ENCODE peak calls at places on chromosomes 5 and 9, in seven cellular contexts. A, J, Q, F, B, W and M are unnamed samples.

GRCh38 chr5:157494178-157494830 is 34.3 kb downstream of the NIPAL4 start:
- DNase-seq in A (no peak), J (no peak), Q (no peak), F (no peak), B (no peak), W (no peak), M (no peak)

GRCh38 chr5:108930107-108930506 is 182.4 kb downstream of the FER start:
- DNase-seq in A (no peak), J (no peak), Q (no peak), F (no peak), B (no peak), W (no peak), M (no peak)

GRCh38 chr5:61866930-61867329 is 439.1 kb upstream of the KIF2A start:
- DNase-seq in A (peak; percentile 90), J (no peak), Q (no peak), F (peak; percentile 12), B (peak; percentile 69), W (no peak), M (peak; percentile 20)

GRCh38 chr5:162248107-162248713 is 180.6 kb downstream of the GABRG2 start:
- DNase-seq in A (no peak), J (peak; percentile 84), Q (no peak), F (no peak), B (no peak), W (no peak), M (no peak)

GRCh38 chr5:116733995-116734716 is 159.5 kb upstream of the SEMA6A start:
- DNase-seq in A (no peak), J (no peak), Q (no peak), F (no peak), B (no peak), W (no peak), M (no peak)

GRCh38 chr9:94905606-94906005 is 179.1 kb downstream of the AOPEP start:
- DNase-seq in A (no peak), J (peak; percentile 5), Q (no peak), F (no peak), B (no peak), W (no peak), M (no peak)

GRCh38 chr5:173340451-173340850 is 12.2 kb upstream of the STC2 start:
- DNase-seq in A (no peak), J (no peak), Q (no peak), F (no peak), B (no peak), W (no peak), M (no peak)

GRCh38 chr5:122565331-122565730 is 209.5 kb upstream of the SNX2 start:
- DNase-seq in A (peak; percentile 6), J (no peak), Q (no peak), F (no peak), B (no peak), W (no peak), M (no peak)

GRCh38 chr9:96618209-96619108 is 1.2 kb downstream of the CDC14B start:
- DNase-seq in A (peak; percentile 51), J (peak; percentile 34), Q (no peak), F (no peak), B (peak; percentile 72), W (no peak), M (no peak)

GRCh38 chr5:40569549-40570270 is 110.0 kb upstream of the PTGER4 start:
- DNase-seq in A (peak; percentile 16), J (no peak), Q (no peak), F (no peak), B (no peak), W (no peak), M (peak; percentile 26)

GRCh38 chr9:127154390-127155191 is 32.2 kb upstream of the ANGPTL2 start:
- DNase-seq in A (peak; percentile 96), J (peak; percentile 14), Q (no peak), F (no peak), B (no peak), W (no peak), M (peak; percentile 42)

GRCh38 chr5:133120156-133120750 is 68.4 kb downstream of the HSPA4 start:
- DNase-seq in A (no peak), J (no peak), Q (no peak), F (no peak), B (no peak), W (no peak), M (no peak)

GRCh38 chr5:93590511-93590910 is 7.5 kb downstream of the NR2F1 start:
- DNase-seq in A (peak; percentile 66), J (no peak), Q (no peak), F (no peak), B (peak; percentile 5), W (no peak), M (no peak)

GRCh38 chr5:36751881-36752280 is 124.7 kb upstream of the NIPBL start:
- DNase-seq in A (no peak), J (peak; percentile 43), Q (no peak), F (no peak), B (no peak), W (no peak), M (no peak)

GRCh38 chr5:76604838-76605237 is 18.4 kb downstream of the F2RL2 start:
- DNase-seq in A (peak; percentile 52), J (no peak), Q (no peak), F (no peak), B (peak; percentile 61), W (no peak), M (no peak)

GRCh38 chr5:137486707-137487106 is 12.4 kb downstream of the SPOCK1 start:
- DNase-seq in A (peak; percentile 98), J (no peak), Q (no peak), F (no peak), B (no peak), W (no peak), M (no peak)

GRCh38 chr5:160278356-160278755 is 34.0 kb downstream of the CCNJL start:
- DNase-seq in A (no peak), J (no peak), Q (no peak), F (no peak), B (no peak), W (no peak), M (no peak)

GRCh38 chr9:14690986-14691730 is 2.1 kb downstream of the ZDHHC21 start:
- DNase-seq in A (peak; percentile 23), J (no peak), Q (no peak), F (no peak), B (peak; percentile 7), W (no peak), M (no peak)

GRCh38 chr5:82397741-82398320 is 119.7 kb upstream of the RPS23 start:
- DNase-seq in A (peak; percentile 74), J (no peak), Q (no peak), F (no peak), B (no peak), W (no peak), M (no peak)

GRCh38 chr5:179346401-179346800 is 1.1 kb upstream of the ADAMTS2 start:
- DNase-seq in A (peak; percentile 15), J (no peak), Q (no peak), F (no peak), B (peak; percentile 36), W (no peak), M (no peak)

GRCh38 chr5:93415819-93416218 is 165.2 kb downstream of the NR2F1-AS1 start:
- DNase-seq in A (no peak), J (no peak), Q (no peak), F (no peak), B (no peak), W (no peak), M (no peak)

GRCh38 chr5:79560774-79561524 is 47.0 kb upstream of the HOMER1 start:
- DNase-seq in A (peak; percentile 61), J (no peak), Q (no peak), F (no peak), B (peak; percentile 37), W (peak; percentile 23), M (peak; percentile 79)
- H3K9ac ChIP-seq in A (no peak overlapping the region), J (no peak overlapping the region), Q (no peak overlapping the region), F (no peak overlapping the region), B (peak overlapping the region; percentile 61), W (no peak overlapping the region), M (peak overlapping the region; percentile 2)

GRCh38 chr9:134323741-134324358 is 2.4 kb upstream of the RXRA start:
- DNase-seq in A (peak; percentile 75), J (no peak), Q (no peak), F (peak; percentile 51), B (peak; percentile 59), W (no peak), M (no peak)

GRCh38 chr9:134321571-134321930 is 4.7 kb upstream of the RXRA start:
- DNase-seq in A (no peak), J (no peak), Q (no peak), F (no peak), B (no peak), W (no peak), M (no peak)

GRCh38 chr9:134321957-134322741 is 4.1 kb upstream of the RXRA start:
- DNase-seq in A (no peak), J (no peak), Q (no peak), F (no peak), B (no peak), W (no peak), M (no peak)

GRCh38 chr9:134324359-134325095 is 1.7 kb upstream of the RXRA start:
- DNase-seq in A (peak; percentile 54), J (no peak), Q (no peak), F (no peak), B (no peak), W (no peak), M (no peak)

DNA sequence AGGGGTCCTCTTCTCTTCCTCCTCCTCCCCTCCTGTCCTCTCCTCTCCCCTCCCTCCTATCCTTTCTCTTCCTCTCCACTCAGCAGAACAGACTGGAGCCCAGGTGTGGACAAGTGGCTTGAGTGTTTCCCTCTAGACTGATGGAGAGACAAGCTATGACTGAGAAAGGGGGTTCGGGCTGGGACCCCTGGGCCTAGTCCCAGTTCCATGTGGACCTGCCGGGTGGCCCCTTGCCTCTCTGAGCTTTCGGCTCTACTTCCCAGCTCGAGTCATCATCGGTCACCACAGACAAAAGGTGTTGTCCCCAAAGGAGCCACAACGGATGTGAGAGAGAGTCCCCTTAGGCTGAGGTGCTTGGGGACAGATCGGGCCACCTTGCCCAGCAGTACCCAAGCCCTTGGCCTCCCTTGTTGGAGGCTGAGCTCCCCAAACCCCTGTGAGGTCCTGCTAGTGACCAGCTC is 3.4 kb upstream of the RXRA start:
- DNase-seq in A (no peak), J (no peak), Q (no peak), F (no peak), B (no peak), W (no peak), M (no peak)
- H3K9ac ChIP-seq in A (no peak overlapping the region), J (no peak overlapping the region), Q (no peak overlapping the region), F (peak overlapping the region; percentile 93), B (no peak overlapping the region), W (no peak overlapping the region), M (no peak overlapping the region)

GRCh38 chr9:137602661-137603060 is 2.8 kb upstream of the ARRDC1 start:
- DNase-seq in A (no peak), J (no peak), Q (no peak), F (no peak), B (no peak), W (no peak), M (no peak)
- H3K9ac ChIP-seq in A (no peak overlapping the region), J (no peak overlapping the region), Q (no peak overlapping the region), F (no peak overlapping the region), B (no peak overlapping the region), W (no peak overlapping the region), M (no peak overlapping the region)

DNA sequence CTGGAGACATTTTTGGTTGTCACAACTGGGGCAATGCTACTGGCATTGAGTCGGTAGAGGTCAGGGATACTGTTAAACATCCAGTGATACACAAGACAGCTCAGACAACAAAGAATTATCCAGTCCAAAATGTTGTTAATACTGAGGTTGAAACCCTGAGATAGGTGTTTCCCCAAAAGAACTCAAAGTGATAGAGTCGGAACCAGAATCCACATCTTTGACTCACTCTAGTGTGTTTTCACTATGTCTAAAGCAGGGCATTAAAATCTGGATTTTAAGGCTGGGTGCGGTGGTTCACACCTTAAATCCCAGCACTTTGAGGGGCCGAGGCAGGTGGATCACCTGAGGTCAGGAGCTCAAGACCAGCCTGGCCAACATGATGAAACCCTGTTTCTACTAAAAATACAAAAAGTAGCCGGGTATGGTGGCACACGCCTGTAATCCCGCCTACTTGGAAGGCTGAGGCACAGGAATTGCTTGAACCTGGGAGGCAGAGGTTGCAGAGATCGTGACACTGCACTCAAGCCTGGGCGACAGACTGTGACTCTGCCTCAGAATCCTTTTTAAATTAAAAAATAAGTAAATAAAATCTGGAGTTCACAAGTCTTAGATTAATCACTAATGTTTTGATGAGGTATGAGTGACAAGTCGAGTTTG is 17.0 kb downstream of the SLC31A1 start:
- DNase-seq in A (no peak), J (no peak), Q (no peak), F (no peak), B (no peak), W (no peak), M (no peak)
- H3K9ac ChIP-seq in A (no peak overlapping the region), J (no peak overlapping the region), Q (no peak overlapping the region), F (no peak overlapping the region), B (no peak overlapping the region), W (no peak overlapping the region), M (no peak overlapping the region)